ENCODE peak calls at places on chromosomes 11 and 22, in six cellular contexts. One of them, this sample, is unnamed.

GRCh38 chr22:45604239-45604711 is 67.4 kb upstream of the ATXN10 start:
- DNase-seq in stimulated activated CD4-positive, alpha-beta T cell treated with anti-CD3 and anti-CD28 coated beads, Interleukin-1b, Interleukin-23, amount 100 ng/mL, for 24 hours: no peak
- DNase-seq in ACHN: peak
- DNase-seq in dermis blood vessel endothelial cell: no peak
- DNase-seq in endodermal cell: no peak
- DNase-seq in right lobe of liver: no peak
- DNase-seq in this sample: no peak

GRCh38 chr22:39381930-39382329 is 17.6 kb upstream of the TAB1 start:
- DNase-seq in stimulated activated CD4-positive, alpha-beta T cell treated with anti-CD3 and anti-CD28 coated beads, Interleukin-1b, Interleukin-23, amount 100 ng/mL, for 24 hours: no peak
- DNase-seq in ACHN: no peak
- DNase-seq in dermis blood vessel endothelial cell: no peak
- DNase-seq in endodermal cell: no peak
- DNase-seq in right lobe of liver: no peak
- DNase-seq in this sample: no peak

GRCh38 chr11:942853-943252 is 17.2 kb downstream of the AP2A2 start:
- DNase-seq in stimulated activated CD4-positive, alpha-beta T cell treated with anti-CD3 and anti-CD28 coated beads, Interleukin-1b, Interleukin-23, amount 100 ng/mL, for 24 hours: no peak
- DNase-seq in ACHN: no peak
- DNase-seq in dermis blood vessel endothelial cell: no peak
- DNase-seq in endodermal cell: no peak
- DNase-seq in right lobe of liver: no peak
- DNase-seq in this sample: no peak

GRCh38 chr11:15843309-15843857 is 513.0 kb downstream of the SOX6 start:
- DNase-seq in stimulated activated CD4-positive, alpha-beta T cell treated with anti-CD3 and anti-CD28 coated beads, Interleukin-1b, Interleukin-23, amount 100 ng/mL, for 24 hours: no peak
- DNase-seq in ACHN: no peak
- DNase-seq in dermis blood vessel endothelial cell: peak
- DNase-seq in endodermal cell: peak
- DNase-seq in right lobe of liver: no peak
- DNase-seq in this sample: no peak

GRCh38 chr11:126413843-126414405 is 58.4 kb downstream of the ST3GAL4 start:
- DNase-seq in stimulated activated CD4-positive, alpha-beta T cell treated with anti-CD3 and anti-CD28 coated beads, Interleukin-1b, Interleukin-23, amount 100 ng/mL, for 24 hours: no peak
- DNase-seq in ACHN: no peak
- DNase-seq in dermis blood vessel endothelial cell: no peak
- DNase-seq in endodermal cell: no peak
- DNase-seq in right lobe of liver: no peak
- DNase-seq in this sample: no peak

GRCh38 chr22:30325724-30326703 is 727 bp downstream of the TBC1D10A start:
- DNase-seq in stimulated activated CD4-positive, alpha-beta T cell treated with anti-CD3 and anti-CD28 coated beads, Interleukin-1b, Interleukin-23, amount 100 ng/mL, for 24 hours: no peak
- DNase-seq in ACHN: no peak
- DNase-seq in dermis blood vessel endothelial cell: no peak
- DNase-seq in endodermal cell: peak
- DNase-seq in right lobe of liver: peak
- DNase-seq in this sample: peak

GRCh38 chr22:48783821-48784266 is 1043.8 kb downstream of the BRD1 start:
- DNase-seq in stimulated activated CD4-positive, alpha-beta T cell treated with anti-CD3 and anti-CD28 coated beads, Interleukin-1b, Interleukin-23, amount 100 ng/mL, for 24 hours: no peak
- DNase-seq in ACHN: no peak
- DNase-seq in dermis blood vessel endothelial cell: no peak
- DNase-seq in endodermal cell: peak
- DNase-seq in right lobe of liver: no peak
- DNase-seq in this sample: no peak

GRCh38 chr22:39332441-39333064 is 13.1 kb upstream of the RPL3 start:
- DNase-seq in stimulated activated CD4-positive, alpha-beta T cell treated with anti-CD3 and anti-CD28 coated beads, Interleukin-1b, Interleukin-23, amount 100 ng/mL, for 24 hours: no peak
- DNase-seq in ACHN: no peak
- DNase-seq in dermis blood vessel endothelial cell: peak
- DNase-seq in endodermal cell: no peak
- DNase-seq in right lobe of liver: no peak
- DNase-seq in this sample: no peak

GRCh38 chr11:46363031-46363407 is 15.8 kb downstream of the DGKZ start:
- DNase-seq in stimulated activated CD4-positive, alpha-beta T cell treated with anti-CD3 and anti-CD28 coated beads, Interleukin-1b, Interleukin-23, amount 100 ng/mL, for 24 hours: no peak
- DNase-seq in ACHN: peak
- DNase-seq in dermis blood vessel endothelial cell: peak
- DNase-seq in endodermal cell: no peak
- DNase-seq in right lobe of liver: peak
- DNase-seq in this sample: peak

GRCh38 chr11:1839924-1840779 is 1.4 kb downstream of the TNNI2 start:
- DNase-seq in stimulated activated CD4-positive, alpha-beta T cell treated with anti-CD3 and anti-CD28 coated beads, Interleukin-1b, Interleukin-23, amount 100 ng/mL, for 24 hours: no peak
- DNase-seq in ACHN: no peak
- DNase-seq in dermis blood vessel endothelial cell: no peak
- DNase-seq in endodermal cell: no peak
- DNase-seq in right lobe of liver: peak
- DNase-seq in this sample: peak

GRCh38 chr11:79201637-79202347 is 239.0 kb downstream of the TENM4 start:
- DNase-seq in stimulated activated CD4-positive, alpha-beta T cell treated with anti-CD3 and anti-CD28 coated beads, Interleukin-1b, Interleukin-23, amount 100 ng/mL, for 24 hours: no peak
- DNase-seq in ACHN: no peak
- DNase-seq in dermis blood vessel endothelial cell: no peak
- DNase-seq in endodermal cell: no peak
- DNase-seq in right lobe of liver: no peak
- DNase-seq in this sample: no peak

GRCh38 chr22:42868751-42869251 is 11.7 kb upstream of the ARFGAP3 start:
- DNase-seq in stimulated activated CD4-positive, alpha-beta T cell treated with anti-CD3 and anti-CD28 coated beads, Interleukin-1b, Interleukin-23, amount 100 ng/mL, for 24 hours: no peak
- DNase-seq in ACHN: no peak
- DNase-seq in dermis blood vessel endothelial cell: no peak
- DNase-seq in endodermal cell: no peak
- DNase-seq in right lobe of liver: peak
- DNase-seq in this sample: peak

GRCh38 chr11:1749787-1750351 is 526 bp downstream of the IFITM10 start:
- DNase-seq in stimulated activated CD4-positive, alpha-beta T cell treated with anti-CD3 and anti-CD28 coated beads, Interleukin-1b, Interleukin-23, amount 100 ng/mL, for 24 hours: no peak
- DNase-seq in ACHN: peak
- DNase-seq in dermis blood vessel endothelial cell: peak
- DNase-seq in endodermal cell: no peak
- DNase-seq in right lobe of liver: peak
- DNase-seq in this sample: no peak